ENCODE peak calls at places on chromosomes 7 and 10, in five cellular contexts. C is ovary, R is cardiac muscle cell, D is colonic mucosa, U is heart right ventricle. Y is an unnamed sample.

GRCh38 chr10:22335204-22335956 is 9.9 kb upstream of the SPAG6 start:
- DNase-seq in C (no peak), R (peak), D (peak), U (no peak), Y (peak)

GRCh38 chr10:101569838-101570763 is 18.0 kb downstream of the POLL start:
- DNase-seq in C (peak), R (peak), D (peak), U (peak), Y (peak)

GRCh38 chr10:87691515-87692070 is 31.9 kb downstream of the PAPSS2 start:
- DNase-seq in C (no peak), R (no peak), D (no peak), U (no peak), Y (no peak)

GRCh38 chr7:31080112-31080511 is 28.0 kb downstream of the ADCYAP1R1 start:
- DNase-seq in C (no peak), R (no peak), D (no peak), U (no peak), Y (no peak)

GRCh38 chr10:11145498-11145855 is 127.8 kb downstream of the CELF2 start:
- DNase-seq in C (no peak), R (peak), D (peak), U (peak), Y (no peak)

GRCh38 chr10:17349009-17349349 is 105.4 kb downstream of the ST8SIA6 start:
- DNase-seq in C (no peak), R (no peak), D (no peak), U (no peak), Y (no peak)

GRCh38 chr10:77649333-77650331 is 12.0 kb upstream of the KCNMA1 start:
- DNase-seq in C (no peak), R (no peak), D (no peak), U (no peak), Y (no peak)

GRCh38 chr10:123303581-123303980 is 149.4 kb downstream of the BUB3 start:
- DNase-seq in C (no peak), R (no peak), D (no peak), U (no peak), Y (no peak)

GRCh38 chr7:76267835-76268183 is 34.7 kb upstream of the HSPB1 start:
- DNase-seq in C (no peak), R (no peak), D (no peak), U (no peak), Y (no peak)

GRCh38 chr10:112914288-112914952 is 35.6 kb upstream of the TCF7L2 start:
- DNase-seq in C (no peak), R (no peak), D (no peak), U (no peak), Y (no peak)

DNA sequence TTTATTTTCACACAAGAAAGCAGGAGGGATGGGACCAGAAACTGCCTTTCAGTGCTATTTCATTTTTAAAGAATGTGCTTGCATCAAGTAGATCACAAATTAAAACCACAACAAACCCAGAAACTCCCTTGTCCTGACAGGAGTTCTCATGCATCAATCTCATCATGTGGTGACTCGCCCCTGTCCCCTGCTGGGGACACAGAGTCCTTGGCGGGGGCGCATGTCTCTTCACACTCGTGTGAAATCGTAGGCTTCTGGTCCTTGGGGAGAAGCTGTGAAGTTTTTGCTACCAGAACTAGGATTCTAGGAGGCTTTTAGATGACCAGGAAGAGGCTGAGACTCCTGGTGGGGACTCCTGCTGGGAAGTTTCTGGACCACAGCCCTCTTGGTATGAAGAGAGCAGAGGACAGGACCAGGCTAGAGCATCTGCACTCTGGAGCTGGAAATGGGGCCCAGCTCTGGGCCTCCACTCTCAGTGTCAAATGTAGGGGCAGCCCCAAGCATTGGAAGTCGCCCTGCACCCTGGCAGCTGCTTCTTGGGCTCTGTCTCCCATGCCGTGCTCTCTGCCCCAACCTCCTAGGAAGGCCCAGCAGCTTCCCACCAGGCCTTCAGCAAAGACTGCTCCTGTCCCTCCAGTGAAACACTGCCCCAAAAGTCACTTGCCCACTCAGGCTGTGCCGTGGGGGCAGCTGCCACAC is 9.8 kb upstream of the OPN4 start:
- DNase-seq in C (no peak), R (no peak), D (no peak), U (no peak), Y (no peak)
- TF ChIP-seq CTCF in C (no peak), R (no peak), D (no peak), U (peak), Y (no peak)

GRCh38 chr7:120857558-120858298 is at the start of gene TSPAN12:
- DNase-seq in C (peak), R (peak), D (peak), U (peak), Y (peak)
- TF ChIP-seq CTCF in C (peak), R (peak), D (peak), U (peak), Y (peak)

GRCh38 chr10:109592391-109592790 is 330.9 kb downstream of the XPNPEP1 start:
- DNase-seq in C (no peak), R (no peak), D (no peak), U (no peak), Y (no peak)

GRCh38 chr10:109588259-109588658 is 335.1 kb downstream of the XPNPEP1 start:
- DNase-seq in C (no peak), R (no peak), D (no peak), U (no peak), Y (no peak)

GRCh38 chr10:109587366-109587765 is 335.9 kb downstream of the XPNPEP1 start:
- DNase-seq in C (no peak), R (no peak), D (no peak), U (no peak), Y (no peak)

GRCh38 chr10:109593686-109594085 is 329.6 kb downstream of the XPNPEP1 start:
- DNase-seq in C (no peak), R (no peak), D (no peak), U (no peak), Y (no peak)

GRCh38 chr10:109591631-109592030 is 331.7 kb downstream of the XPNPEP1 start:
- DNase-seq in C (no peak), R (no peak), D (no peak), U (no peak), Y (no peak)
- TF ChIP-seq CTCF in C (no peak), R (no peak), D (no peak), U (no peak), Y (no peak)

GRCh38 chr10:50928190-50928552 is 42.7 kb upstream of the A1CF start:
- DNase-seq in C (no peak), R (no peak), D (no peak), U (no peak), Y (no peak)
- TF ChIP-seq CTCF in C (no peak), R (no peak), D (no peak), U (no peak), Y (no peak)

GRCh38 chr10:133613699-133614098 is 12.9 kb downstream of the FRG2B start:
- DNase-seq in C (no peak), R (no peak), D (no peak), U (no peak), Y (no peak)

GRCh38 chr10:133611079-133611478 is 15.5 kb downstream of the FRG2B start:
- DNase-seq in C (no peak), R (no peak), D (no peak), U (no peak), Y (no peak)

GRCh38 chr10:133608855-133609254 is 17.7 kb downstream of the FRG2B start:
- DNase-seq in C (no peak), R (peak), D (no peak), U (no peak), Y (no peak)
- TF ChIP-seq CTCF in C (no peak), R (peak), D (no peak), U (peak), Y (no peak)

GRCh38 chr7:50614721-50615518 is 49.7 kb upstream of the DDC start:
- DNase-seq in C (no peak), R (peak), D (peak), U (no peak), Y (no peak)
- TF ChIP-seq CTCF in C (no peak), R (peak), D (peak), U (peak), Y (no peak)